ENCODE peak calls at places on chromosomes 16 and 17, in six cellular contexts. One of them, this sample, is unnamed.

GRCh38 chr17:6548578-6549330 is 7.6 kb downstream of the PITPNM3 start:
- DNase-seq in IMR-90: no peak
- DNase-seq in Panc1: no peak
- DNase-seq in cardiac muscle cell: no peak
- DNase-seq in heart right ventricle: peak; percentile 7
- DNase-seq in GM23338: no peak
- DNase-seq in this sample: no peak

GRCh38 chr16:69482410-69482951 is 58.1 kb downstream of the CYB5B start:
- DNase-seq in IMR-90: peak; percentile 27
- DNase-seq in Panc1: no peak
- DNase-seq in cardiac muscle cell: peak; percentile 93
- DNase-seq in heart right ventricle: peak; percentile 85
- DNase-seq in GM23338: no peak
- DNase-seq in this sample: peak; percentile 79

GRCh38 chr17:8392274-8392673 is 5.4 kb downstream of the RNF222 start:
- DNase-seq in IMR-90: no peak
- DNase-seq in Panc1: no peak
- DNase-seq in cardiac muscle cell: no peak
- DNase-seq in heart right ventricle: no peak
- DNase-seq in GM23338: peak; percentile 35
- DNase-seq in this sample: no peak

GRCh38 chr17:45302649-45303173 is 14.1 kb downstream of the MAP3K14 start:
- DNase-seq in IMR-90: peak; percentile 76
- DNase-seq in Panc1: no peak
- DNase-seq in cardiac muscle cell: peak; percentile 90
- DNase-seq in heart right ventricle: no peak
- DNase-seq in GM23338: peak; percentile 7
- DNase-seq in this sample: no peak

GRCh38 chr17:74011963-74012362 is 191.5 kb upstream of the RPL38 start:
- DNase-seq in IMR-90: no peak
- DNase-seq in Panc1: no peak
- DNase-seq in cardiac muscle cell: no peak
- DNase-seq in heart right ventricle: no peak
- DNase-seq in GM23338: no peak
- DNase-seq in this sample: no peak

GRCh38 chr16:56094231-56094630 is 97.1 kb upstream of the GNAO1 start:
- DNase-seq in IMR-90: no peak
- DNase-seq in Panc1: no peak
- DNase-seq in cardiac muscle cell: no peak
- DNase-seq in heart right ventricle: no peak
- DNase-seq in GM23338: no peak
- DNase-seq in this sample: no peak

GRCh38 chr16:80733366-80733901 is 71.0 kb downstream of the CDYL2 start:
- DNase-seq in IMR-90: no peak
- DNase-seq in Panc1: no peak
- DNase-seq in cardiac muscle cell: no peak
- DNase-seq in heart right ventricle: no peak
- DNase-seq in GM23338: no peak
- DNase-seq in this sample: no peak

GRCh38 chr16:1314399-1315068 is 5.1 kb downstream of the UBE2I start:
- DNase-seq in IMR-90: no peak
- DNase-seq in Panc1: no peak
- DNase-seq in cardiac muscle cell: no peak
- DNase-seq in heart right ventricle: no peak
- DNase-seq in GM23338: no peak
- DNase-seq in this sample: no peak

GRCh38 chr17:82388922-82389283 is 17.3 kb downstream of the UTS2R start:
- DNase-seq in IMR-90: no peak
- DNase-seq in Panc1: no peak
- DNase-seq in cardiac muscle cell: no peak
- DNase-seq in heart right ventricle: no peak
- DNase-seq in GM23338: no peak
- DNase-seq in this sample: no peak

GRCh38 chr16:15907863-15908478 is 19.6 kb upstream of the CEP20 start:
- DNase-seq in IMR-90: peak; percentile 11
- DNase-seq in Panc1: no peak
- DNase-seq in cardiac muscle cell: peak; percentile 28
- DNase-seq in heart right ventricle: no peak
- DNase-seq in GM23338: peak; percentile 94
- DNase-seq in this sample: no peak

GRCh38 chr16:19393226-19394074 is 24.2 kb upstream of the TMC5 start:
- DNase-seq in IMR-90: peak; percentile 23
- DNase-seq in Panc1: no peak
- DNase-seq in cardiac muscle cell: peak; percentile 55
- DNase-seq in heart right ventricle: no peak
- DNase-seq in GM23338: no peak
- DNase-seq in this sample: no peak

GRCh38 chr16:48365030-48365600 is 20.1 kb downstream of the SIAH1 start:
- DNase-seq in IMR-90: no peak
- DNase-seq in Panc1: peak; percentile 30
- DNase-seq in cardiac muscle cell: no peak
- DNase-seq in heart right ventricle: no peak
- DNase-seq in GM23338: no peak
- DNase-seq in this sample: no peak

GRCh38 chr17:76411247-76411646 is 26.8 kb downstream of the SPHK1 start:
- DNase-seq in IMR-90: no peak
- DNase-seq in Panc1: no peak
- DNase-seq in cardiac muscle cell: no peak
- DNase-seq in heart right ventricle: no peak
- DNase-seq in GM23338: no peak
- DNase-seq in this sample: no peak

GRCh38 chr16:31073073-31073822 is 792 bp downstream of the ZNF668 start:
- DNase-seq in IMR-90: peak; percentile 88
- DNase-seq in Panc1: peak; percentile 30
- DNase-seq in cardiac muscle cell: peak; percentile 94
- DNase-seq in heart right ventricle: peak; percentile 95
- DNase-seq in GM23338: peak; percentile 96
- DNase-seq in this sample: peak; percentile 95

GRCh38 chr16:79434771-79435170 is 165.8 kb downstream of the MAF start:
- DNase-seq in IMR-90: no peak
- DNase-seq in Panc1: no peak
- DNase-seq in cardiac muscle cell: no peak
- DNase-seq in heart right ventricle: no peak
- DNase-seq in GM23338: no peak
- DNase-seq in this sample: no peak
- H3K27ac ChIP-seq in IMR-90: no peak overlapping the region
- H3K27ac ChIP-seq in Panc1: no peak overlapping the region
- H3K27ac ChIP-seq in cardiac muscle cell: no peak overlapping the region
- H3K27ac ChIP-seq in heart right ventricle: no peak overlapping the region
- H3K27ac ChIP-seq in GM23338: no peak overlapping the region
- H3K27ac ChIP-seq in this sample: no peak overlapping the region

GRCh38 chr17:65684631-65685030 is 123.2 kb upstream of the AXIN2 start:
- DNase-seq in IMR-90: peak; percentile 45
- DNase-seq in Panc1: no peak
- DNase-seq in cardiac muscle cell: no peak
- DNase-seq in heart right ventricle: no peak
- DNase-seq in GM23338: no peak
- DNase-seq in this sample: no peak
- H3K4me1 ChIP-seq in IMR-90: no peaks in the 10 kb centered on the region
- H3K4me1 ChIP-seq in Panc1: no peaks in the 10 kb centered on the region
- H3K4me1 ChIP-seq in cardiac muscle cell: no peaks in the 10 kb centered on the region
- H3K4me1 ChIP-seq in heart right ventricle: no peaks in the 10 kb centered on the region
- H3K4me1 ChIP-seq in GM23338: no peaks in the 10 kb centered on the region
- H3K4me1 ChIP-seq in this sample: no peaks in the 10 kb centered on the region

GRCh38 chr16:78484509-78485058 is 385.1 kb downstream of the WWOX start:
- DNase-seq in IMR-90: no peak
- DNase-seq in Panc1: no peak
- DNase-seq in cardiac muscle cell: no peak
- DNase-seq in heart right ventricle: no peak
- DNase-seq in GM23338: no peak
- DNase-seq in this sample: no peak

GRCh38 chr16:78483124-78483992 is 383.9 kb downstream of the WWOX start:
- DNase-seq in IMR-90: no peak
- DNase-seq in Panc1: no peak
- DNase-seq in cardiac muscle cell: no peak
- DNase-seq in heart right ventricle: no peak
- DNase-seq in GM23338: no peak
- DNase-seq in this sample: no peak

GRCh38 chr16:78478267-78478821 is 378.9 kb downstream of the WWOX start:
- DNase-seq in IMR-90: no peak
- DNase-seq in Panc1: no peak
- DNase-seq in cardiac muscle cell: no peak
- DNase-seq in heart right ventricle: no peak
- DNase-seq in GM23338: peak; percentile 73
- DNase-seq in this sample: no peak

GRCh38 chr16:78480588-78480987 is 381.1 kb downstream of the WWOX start:
- DNase-seq in IMR-90: no peak
- DNase-seq in Panc1: no peak
- DNase-seq in cardiac muscle cell: no peak
- DNase-seq in heart right ventricle: no peak
- DNase-seq in GM23338: no peak
- DNase-seq in this sample: no peak

GRCh38 chr16:78479723-78480122 is 380.3 kb downstream of the WWOX start:
- DNase-seq in IMR-90: no peak
- DNase-seq in Panc1: no peak
- DNase-seq in cardiac muscle cell: no peak
- DNase-seq in heart right ventricle: no peak
- DNase-seq in GM23338: no peak
- DNase-seq in this sample: no peak
- H3K27ac ChIP-seq in IMR-90: no peak overlapping the region
- H3K27ac ChIP-seq in Panc1: no peak overlapping the region
- H3K27ac ChIP-seq in cardiac muscle cell: no peak overlapping the region
- H3K27ac ChIP-seq in heart right ventricle: no peak overlapping the region
- H3K27ac ChIP-seq in GM23338: no peak overlapping the region
- H3K27ac ChIP-seq in this sample: no peak overlapping the region

DNA sequence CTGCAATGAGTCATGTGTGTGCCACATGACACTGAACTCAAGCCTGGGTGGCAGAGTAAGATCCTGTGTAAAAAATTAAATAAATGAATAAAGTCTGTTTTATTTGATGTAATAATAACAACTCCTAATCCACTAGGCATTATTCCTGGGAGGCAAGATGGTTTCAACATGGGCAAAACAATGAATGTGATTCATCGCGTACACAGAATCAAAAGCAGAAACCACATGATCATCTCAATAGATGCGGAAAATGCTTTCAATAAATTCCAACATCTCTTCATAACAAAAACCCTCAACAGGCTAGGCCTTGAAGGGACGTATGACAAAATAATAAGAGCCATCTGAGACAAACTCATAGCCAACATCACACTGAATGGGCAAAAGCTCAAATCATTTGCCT is 195.4 kb downstream of the CDH11 start:
- DNase-seq in IMR-90: no peak
- DNase-seq in Panc1: no peak
- DNase-seq in cardiac muscle cell: no peak
- DNase-seq in heart right ventricle: no peak
- DNase-seq in GM23338: no peak
- DNase-seq in this sample: no peak
- H3K4me1 ChIP-seq in IMR-90: no peaks in the 10 kb centered on the region
- H3K4me1 ChIP-seq in Panc1: no peaks in the 10 kb centered on the region
- H3K4me1 ChIP-seq in cardiac muscle cell: no peaks in the 10 kb centered on the region
- H3K4me1 ChIP-seq in heart right ventricle: no peaks in the 10 kb centered on the region
- H3K4me1 ChIP-seq in GM23338: no peaks in the 10 kb centered on the region
- H3K4me1 ChIP-seq in this sample: no peaks in the 10 kb centered on the region